ENCODE peak calls at places on chromosomes 6 and 20, in five cellular contexts. J is EL, S is GM04504, R is Kasumi-1, T is ovary. D is an unnamed sample.

GRCh38 chr6:3609388-3609787 is 142.1 kb downstream of the PXDC1 start:
- DNase-seq in J (no peak), S (no peak), R (no peak), T (no peak), D (no peak)

GRCh38 chr6:103273048-103273447 is 1586.7 kb downstream of the HACE1 start:
- DNase-seq in J (peak), S (no peak), R (peak), T (no peak), D (no peak)

GRCh38 chr6:155123520-155123919 is 128.4 kb downstream of the TIAM2 start:
- DNase-seq in J (no peak), S (no peak), R (no peak), T (no peak), D (no peak)

GRCh38 chr6:44431118-44431725 is 43.7 kb downstream of the CDC5L start:
- DNase-seq in J (peak), S (peak), R (peak), T (peak), D (peak)

GRCh38 chr20:24164360-24164759 is 175.8 kb upstream of the GGTLC1 start:
- DNase-seq in J (no peak), S (no peak), R (peak), T (no peak), D (no peak)

GRCh38 chr20:4152696-4153235 is 137.4 kb upstream of the RNF24 start:
- DNase-seq in J (no peak), S (no peak), R (no peak), T (peak), D (no peak)

GRCh38 chr6:135043854-135044253 is 10.8 kb downstream of the HBS1L start:
- DNase-seq in J (no peak), S (no peak), R (no peak), T (no peak), D (no peak)

GRCh38 chr6:157020398-157021266 is 243.5 kb downstream of the ARID1B start:
- DNase-seq in J (peak), S (peak), R (peak), T (no peak), D (peak)

GRCh38 chr20:63191400-63191799 is 24.5 kb downstream of the YTHDF1 start:
- DNase-seq in J (no peak), S (no peak), R (no peak), T (no peak), D (no peak)

GRCh38 chr6:35027807-35028206 is 113.3 kb downstream of the TCP11 start:
- DNase-seq in J (no peak), S (no peak), R (no peak), T (no peak), D (no peak)

GRCh38 chr6:153790048-153790447 is 249.0 kb upstream of the OPRM1 start:
- DNase-seq in J (peak), S (no peak), R (peak), T (no peak), D (no peak)

GRCh38 chr6:370555-370954 is 21.0 kb upstream of the IRF4 start:
- DNase-seq in J (no peak), S (no peak), R (no peak), T (peak), D (no peak)

GRCh38 chr20:58024241-58024721 is 204.2 kb downstream of the ANKRD60 start:
- DNase-seq in J (no peak), S (no peak), R (no peak), T (no peak), D (no peak)

D was measured in AG09319.